ENCODE peak calls at places on chromosomes 16 and 17, in four cellular contexts. F is mesendoderm, V is IMR-90, H is H1. M is an unnamed sample.

GRCh38 chr17:20253323-20253722 is 214.0 kb downstream of the LGALS9B start:
- DNase-seq in H (no peak), V (peak; percentile 59), F (no peak), M (no peak)

GRCh38 chr17:79945591-79946255 is 89.9 kb downstream of the TBC1D16 start:
- DNase-seq in F (no peak), V (no peak), H (no peak), M (no peak)

GRCh38 chr17:57899391-57899790 is 49.5 kb upstream of the MRPS23 start:
- DNase-seq in H (no peak), V (no peak), F (no peak), M (no peak)

GRCh38 chr17:81337449-81337848 is 42.3 kb upstream of the SLC38A10 start:
- DNase-seq in V (no peak), F (no peak), H (no peak), M (peak; percentile 57)

GRCh38 chr16:69566437-69567030 is 768 bp downstream of the NFAT5 start:
- DNase-seq in H (no peak), F (no peak), V (peak; percentile 68), M (peak; percentile 47)

GRCh38 chr17:73283841-73284282 is 22.2 kb upstream of the CPSF4L start:
- DNase-seq in H (peak; percentile 23), F (peak; percentile 85), V (no peak), M (peak; percentile 95)

GRCh38 chr16:67885976-67886375 is 1.3 kb downstream of the NRN1L start:
- DNase-seq in H (no peak), F (no peak), V (no peak), M (no peak)

GRCh38 chr16:2148714-2149629 is 547 bp downstream of the RAB26 start:
- DNase-seq in H (no peak), V (no peak), F (peak; percentile 36), M (peak; percentile 52)

GRCh38 chr17:80558046-80558445 is 13.4 kb downstream of the RPTOR start:
- DNase-seq in V (no peak), H (no peak), F (no peak), M (no peak)

GRCh38 chr17:56638536-56639177 is 45.2 kb downstream of the NOG start:
- DNase-seq in H (no peak), F (no peak), V (no peak), M (no peak)

GRCh38 chr16:29804455-29805231 is 1.7 kb upstream of the MAZ start:
- DNase-seq in H (no peak), V (no peak), F (peak; percentile 40), M (no peak)

GRCh38 chr16:89197633-89198416 is 2.5 kb downstream of the SLC22A31 start:
- DNase-seq in V (no peak), H (no peak), F (no peak), M (no peak)

GRCh38 chr16:89197033-89197632 is 3.2 kb downstream of the SLC22A31 start:
- DNase-seq in F (no peak), V (no peak), H (no peak), M (no peak)

GRCh38 chr16:89200124-89200849 is at the start of gene SLC22A31:
- DNase-seq in V (no peak), F (peak; percentile 28), H (no peak), M (peak; percentile 42)

GRCh38 chr16:89199241-89200123 is 855 bp downstream of the SLC22A31 start:
- DNase-seq in H (no peak), V (no peak), F (no peak), M (peak; percentile 28)

DNA sequence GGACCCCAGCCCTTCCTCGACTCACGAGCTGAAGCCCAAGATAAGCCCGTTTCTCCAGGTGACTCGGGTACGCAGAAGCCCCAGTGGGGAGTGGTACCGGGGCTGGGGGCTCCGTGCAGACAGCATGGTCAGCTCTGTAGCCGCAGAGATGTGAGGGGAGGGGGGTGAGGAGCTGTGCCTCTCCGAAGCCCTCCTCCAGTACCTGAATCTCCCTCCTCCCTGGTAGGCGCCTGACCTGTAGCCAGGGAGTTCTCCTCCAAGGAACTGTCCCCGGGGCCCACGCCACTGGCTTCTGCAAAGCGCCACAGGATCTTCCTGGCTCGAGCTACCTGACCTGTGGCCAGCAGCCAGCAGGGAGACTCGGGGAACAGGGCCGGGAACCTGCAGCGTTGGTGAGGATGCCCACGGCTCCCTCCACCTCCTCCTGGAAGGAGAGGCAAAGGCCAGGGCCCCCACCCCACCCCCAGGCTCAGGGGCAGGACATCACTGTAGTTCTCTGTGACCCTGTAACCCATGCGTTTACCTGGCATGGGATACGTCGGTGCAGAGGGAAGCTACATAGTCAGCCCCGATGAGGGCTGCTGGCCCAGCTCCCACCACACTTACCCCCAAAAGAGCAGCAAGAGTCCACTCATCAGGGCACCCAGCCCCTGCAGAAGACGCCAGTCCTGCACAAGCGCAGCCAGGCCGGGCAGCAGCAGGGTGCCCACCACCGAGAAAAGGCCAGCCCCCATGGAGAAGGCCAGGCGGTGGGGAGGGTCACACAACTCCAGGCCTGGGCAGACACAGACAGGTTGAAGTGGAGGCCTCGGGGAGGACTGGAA is 1.7 kb downstream of the SLC22A31 start:
- DNase-seq in F (no peak), H (no peak), V (no peak), M (no peak)
- H2BK15ac ChIP-seq in F (no peak overlapping the region), H (no peak overlapping the region), V (no peak overlapping the region), M (no peak overlapping the region)

DNA sequence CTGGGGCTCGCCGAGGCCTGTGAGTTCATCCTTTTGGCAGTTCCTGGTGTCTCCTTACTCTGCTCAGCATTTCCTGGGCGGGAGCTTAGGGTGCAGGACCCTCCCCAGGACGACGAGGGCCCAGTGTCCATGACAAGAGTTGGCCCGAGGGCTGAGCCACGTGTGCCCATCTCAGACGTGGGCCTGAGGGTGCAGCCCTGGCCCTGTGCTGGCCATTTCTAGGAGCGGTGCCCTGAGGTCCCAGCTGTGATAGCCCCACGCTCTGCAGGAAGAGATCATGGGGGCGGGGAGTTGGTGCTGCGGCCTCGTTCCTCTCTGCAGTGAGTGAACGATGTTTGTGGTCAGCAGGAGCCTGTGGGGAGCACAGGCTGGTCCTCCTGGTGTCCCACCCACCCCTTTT is 6.0 kb upstream of the MC1R start:
- DNase-seq in V (no peak), H (no peak), F (no peak), M (no peak)
- H4K5ac ChIP-seq in V (no peak overlapping the region), H (no peak overlapping the region), F (no peak overlapping the region), M (no peak overlapping the region)

DNA sequence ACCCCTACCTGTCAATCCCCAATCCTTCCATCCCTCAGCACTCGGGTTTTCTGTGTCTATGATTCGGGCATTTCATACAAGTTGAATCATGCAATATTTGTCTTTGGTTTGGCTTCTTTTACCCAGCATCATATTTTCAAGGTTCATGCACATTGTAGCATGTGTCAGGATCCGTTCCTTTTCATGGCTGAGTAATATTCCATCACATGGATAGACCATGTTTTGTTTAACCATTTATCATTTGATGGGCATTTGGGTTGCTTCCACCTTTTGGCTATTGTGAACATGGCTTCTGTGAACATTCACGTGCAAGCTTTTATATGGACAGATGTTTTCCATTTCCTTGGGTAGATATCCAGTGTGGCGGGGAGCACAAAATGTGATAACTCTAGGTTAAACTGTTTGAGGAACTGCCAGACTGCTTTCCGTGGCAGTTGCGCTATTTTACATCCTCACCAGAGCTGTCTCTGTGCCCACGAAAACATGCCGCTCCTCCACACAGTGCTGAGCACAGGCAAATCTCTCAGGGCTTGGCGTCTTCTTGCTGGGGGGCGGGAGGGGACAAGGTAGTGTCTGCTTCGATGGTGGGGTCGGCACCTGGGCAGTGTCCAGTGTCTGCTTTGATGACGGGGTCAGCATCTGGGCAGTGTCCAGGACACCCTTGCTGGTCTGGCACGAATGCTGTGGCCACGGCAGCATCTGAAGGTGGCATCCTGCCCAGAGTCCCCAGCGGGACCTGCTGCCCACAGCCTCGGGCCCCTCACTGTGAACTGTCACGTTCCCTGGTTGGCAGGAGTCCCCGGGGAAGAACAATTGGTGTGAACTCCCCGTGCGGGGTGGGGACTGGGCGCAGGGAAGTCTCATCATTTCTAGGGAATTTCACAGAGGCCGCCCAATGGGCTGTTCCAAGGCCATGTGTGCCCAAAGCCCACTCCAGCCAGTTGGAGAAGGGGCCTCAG is 32.4 kb upstream of the JPH3 start:
- DNase-seq in V (no peak), H (no peak), F (no peak), M (no peak)
- H2BK15ac ChIP-seq in V (no peak overlapping the region), H (no peak overlapping the region), F (no peak overlapping the region), M (no peak overlapping the region)

DNA sequence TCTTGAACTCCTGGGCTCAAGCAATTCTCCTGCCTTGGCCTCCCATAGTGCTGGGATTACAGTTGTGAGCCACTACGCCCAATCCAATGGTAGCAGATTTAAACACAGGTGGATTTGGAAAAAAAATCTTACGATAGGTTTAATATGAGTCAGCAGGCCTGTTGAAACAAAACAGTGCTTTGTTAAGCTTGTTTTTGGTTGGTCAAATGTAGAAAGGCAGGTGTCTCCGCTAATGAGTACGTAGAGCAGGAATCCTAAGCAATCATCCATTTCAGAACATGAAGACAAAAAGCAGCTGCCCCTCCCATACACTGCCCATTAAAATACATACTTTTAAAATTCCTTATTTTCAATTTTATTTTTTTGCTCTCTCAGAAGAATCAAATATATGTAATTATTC is 1.9 kb upstream of the WWOX start:
- DNase-seq in H (no peak), V (no peak), F (no peak), M (no peak)
- H4K5ac ChIP-seq in H (no peak overlapping the region), V (no peak overlapping the region), F (no peak overlapping the region), M (no peak overlapping the region)

DNA sequence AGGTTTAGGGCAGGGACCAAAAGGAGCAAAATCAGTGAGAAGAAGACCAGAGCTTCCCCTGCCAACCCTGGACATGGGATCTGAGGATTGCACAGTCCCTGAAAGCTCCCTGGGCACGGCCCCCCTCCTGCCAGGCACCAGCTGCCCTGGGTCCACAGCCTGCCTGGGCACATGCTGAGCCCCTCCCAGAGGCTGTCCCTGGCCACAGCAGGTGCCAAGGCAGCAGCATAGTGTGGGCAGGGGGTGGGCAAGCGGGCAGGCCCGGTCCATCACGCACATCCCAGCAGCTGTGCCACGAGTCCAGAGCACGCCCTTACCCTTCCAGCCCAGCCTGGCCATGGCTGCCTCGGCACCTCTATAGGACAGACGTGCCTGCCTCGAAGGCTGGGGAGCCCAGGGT is 12.7 kb downstream of the SCN4A start:
- DNase-seq in F (no peak), H (no peak), V (no peak), M (no peak)
- H2BK15ac ChIP-seq in F (no peak overlapping the region), H (peak overlapping the region; percentile 46), V (no peak overlapping the region), M (no peak overlapping the region)

DNA sequence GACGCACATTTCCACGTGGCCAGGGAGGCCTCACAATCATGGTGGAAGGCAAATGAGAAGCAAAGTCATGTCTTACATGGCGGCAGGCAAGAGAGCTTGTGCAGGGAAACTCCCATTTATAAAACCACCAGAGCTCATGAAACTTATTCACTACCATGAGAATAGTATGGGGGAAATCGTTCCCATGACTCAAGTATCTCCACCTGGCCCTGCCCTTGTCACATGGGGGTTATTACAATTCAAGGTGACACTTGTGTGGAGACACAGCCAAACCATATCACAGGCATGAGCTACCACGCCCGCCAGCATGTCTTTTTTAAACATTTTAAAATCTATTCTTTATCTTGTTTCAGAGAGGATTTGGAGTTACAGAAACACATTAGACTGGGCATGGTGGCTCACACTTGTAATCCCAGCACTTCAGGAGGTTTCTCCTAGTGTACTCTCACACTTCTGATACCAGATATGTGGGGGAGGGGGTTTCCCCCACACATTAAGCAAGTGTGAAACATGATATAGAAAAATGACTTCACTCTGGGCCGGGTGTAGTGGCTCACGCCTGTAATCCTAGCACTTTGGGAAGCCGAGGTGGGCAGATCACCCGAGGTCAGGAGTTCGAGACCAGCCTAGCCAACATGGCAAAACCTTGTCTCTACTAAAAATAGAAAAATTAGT is 5.6 kb upstream of the ATMIN start:
- DNase-seq in H (no peak), F (no peak), V (no peak), M (no peak)
- H4K5ac ChIP-seq in H (no peak overlapping the region), F (no peak overlapping the region), V (no peak overlapping the region), M (no peak overlapping the region)